ENCODE peak calls at places on chromosomes 2 and 18, in seven cellular contexts. One of them, this sample, is unnamed.

GRCh38 chr2:105081006-105081701 is 43.3 kb downstream of the MRPS9 start:
- DNase-seq in PC-3: no peak
- DNase-seq in keratinocyte: no peak
- DNase-seq in fibroblast of pulmonary artery: peak
- DNase-seq in OCI-LY7: no peak
- DNase-seq in K562: no peak
- DNase-seq in neural progenitor cell: peak
- DNase-seq in this sample: no peak

GRCh38 chr18:63439334-63439733 is 17.1 kb upstream of the VPS4B start:
- DNase-seq in PC-3: peak
- DNase-seq in keratinocyte: no peak
- DNase-seq in fibroblast of pulmonary artery: peak
- DNase-seq in OCI-LY7: peak
- DNase-seq in K562: peak
- DNase-seq in neural progenitor cell: peak
- DNase-seq in this sample: peak

GRCh38 chr2:215436705-215437570 is 1.1 kb upstream of the FN1 start:
- DNase-seq in PC-3: peak
- DNase-seq in keratinocyte: no peak
- DNase-seq in fibroblast of pulmonary artery: peak
- DNase-seq in OCI-LY7: no peak
- DNase-seq in K562: no peak
- DNase-seq in neural progenitor cell: peak
- DNase-seq in this sample: no peak

GRCh38 chr2:216604458-216604857 is 28.8 kb upstream of the IGFBP2 start:
- DNase-seq in PC-3: no peak
- DNase-seq in keratinocyte: no peak
- DNase-seq in fibroblast of pulmonary artery: no peak
- DNase-seq in OCI-LY7: no peak
- DNase-seq in K562: no peak
- DNase-seq in neural progenitor cell: no peak
- DNase-seq in this sample: no peak

GRCh38 chr2:238720232-238720672 is 127.6 kb upstream of the TWIST2 start:
- DNase-seq in PC-3: peak
- DNase-seq in keratinocyte: peak
- DNase-seq in fibroblast of pulmonary artery: peak
- DNase-seq in OCI-LY7: peak
- DNase-seq in K562: peak
- DNase-seq in neural progenitor cell: peak
- DNase-seq in this sample: no peak

GRCh38 chr2:1593371-1594205 is 150.7 kb downstream of the PXDN start:
- DNase-seq in PC-3: peak
- DNase-seq in keratinocyte: no peak
- DNase-seq in fibroblast of pulmonary artery: peak
- DNase-seq in OCI-LY7: no peak
- DNase-seq in K562: no peak
- DNase-seq in neural progenitor cell: peak
- DNase-seq in this sample: no peak

GRCh38 chr18:27860701-27861107 is 316.2 kb downstream of the CDH2 start:
- DNase-seq in PC-3: no peak
- DNase-seq in keratinocyte: no peak
- DNase-seq in fibroblast of pulmonary artery: no peak
- DNase-seq in OCI-LY7: no peak
- DNase-seq in K562: no peak
- DNase-seq in neural progenitor cell: no peak
- DNase-seq in this sample: peak

GRCh38 chr2:202133556-202134245 is 60.6 kb downstream of the KIAA2012 start:
- DNase-seq in PC-3: no peak
- DNase-seq in keratinocyte: no peak
- DNase-seq in fibroblast of pulmonary artery: no peak
- DNase-seq in OCI-LY7: no peak
- DNase-seq in K562: no peak
- DNase-seq in neural progenitor cell: no peak
- DNase-seq in this sample: no peak

GRCh38 chr2:127410871-127411396 is 7.3 kb upstream of the PROC start:
- DNase-seq in PC-3: peak
- DNase-seq in keratinocyte: no peak
- DNase-seq in fibroblast of pulmonary artery: peak
- DNase-seq in OCI-LY7: no peak
- DNase-seq in K562: no peak
- DNase-seq in neural progenitor cell: no peak
- DNase-seq in this sample: peak

GRCh38 chr2:29186812-29187211 is 71.6 kb downstream of the CLIP4 start:
- DNase-seq in PC-3: no peak
- DNase-seq in keratinocyte: no peak
- DNase-seq in fibroblast of pulmonary artery: no peak
- DNase-seq in OCI-LY7: no peak
- DNase-seq in K562: no peak
- DNase-seq in neural progenitor cell: no peak
- DNase-seq in this sample: no peak

GRCh38 chr2:233404227-233404626 is 49.9 kb downstream of the DGKD start:
- DNase-seq in PC-3: peak
- DNase-seq in keratinocyte: peak
- DNase-seq in fibroblast of pulmonary artery: peak
- DNase-seq in OCI-LY7: peak
- DNase-seq in K562: peak
- DNase-seq in neural progenitor cell: peak
- DNase-seq in this sample: no peak

GRCh38 chr2:160878622-160879021 is 281.6 kb upstream of the TANK start:
- DNase-seq in PC-3: no peak
- DNase-seq in keratinocyte: no peak
- DNase-seq in fibroblast of pulmonary artery: peak
- DNase-seq in OCI-LY7: no peak
- DNase-seq in K562: no peak
- DNase-seq in neural progenitor cell: peak
- DNase-seq in this sample: no peak

GRCh38 chr18:73318732-73319479 is 451.1 kb upstream of the NETO1 start:
- DNase-seq in PC-3: peak
- DNase-seq in keratinocyte: no peak
- DNase-seq in fibroblast of pulmonary artery: peak
- DNase-seq in OCI-LY7: no peak
- DNase-seq in K562: no peak
- DNase-seq in neural progenitor cell: no peak
- DNase-seq in this sample: no peak

GRCh38 chr18:27839141-27839540 is 337.8 kb downstream of the CDH2 start:
- DNase-seq in PC-3: peak
- DNase-seq in keratinocyte: no peak
- DNase-seq in fibroblast of pulmonary artery: peak
- DNase-seq in OCI-LY7: no peak
- DNase-seq in K562: no peak
- DNase-seq in neural progenitor cell: no peak
- DNase-seq in this sample: no peak

GRCh38 chr2:238425979-238426567 is 654 bp upstream of the ASB1 start:
- DNase-seq in PC-3: no peak
- DNase-seq in keratinocyte: no peak
- DNase-seq in fibroblast of pulmonary artery: peak
- DNase-seq in OCI-LY7: peak
- DNase-seq in K562: peak
- DNase-seq in neural progenitor cell: peak
- DNase-seq in this sample: no peak

GRCh38 chr2:118861741-118862140 is 14.3 kb upstream of the EN1 start:
- DNase-seq in PC-3: no peak
- DNase-seq in keratinocyte: no peak
- DNase-seq in fibroblast of pulmonary artery: no peak
- DNase-seq in OCI-LY7: no peak
- DNase-seq in K562: no peak
- DNase-seq in neural progenitor cell: no peak
- DNase-seq in this sample: no peak

GRCh38 chr2:221629478-221629877 is 57.4 kb upstream of the EPHA4 start:
- DNase-seq in PC-3: peak
- DNase-seq in keratinocyte: no peak
- DNase-seq in fibroblast of pulmonary artery: peak
- DNase-seq in OCI-LY7: no peak
- DNase-seq in K562: no peak
- DNase-seq in neural progenitor cell: no peak
- DNase-seq in this sample: no peak

GRCh38 chr2:36338827-36339145 is 16.8 kb upstream of the CRIM1 start:
- DNase-seq in PC-3: peak
- DNase-seq in keratinocyte: no peak
- DNase-seq in fibroblast of pulmonary artery: no peak
- DNase-seq in OCI-LY7: no peak
- DNase-seq in K562: no peak
- DNase-seq in neural progenitor cell: no peak
- DNase-seq in this sample: no peak

GRCh38 chr2:217079165-217079564 is 219.3 kb upstream of the TNP1 start:
- DNase-seq in PC-3: no peak
- DNase-seq in keratinocyte: no peak
- DNase-seq in fibroblast of pulmonary artery: no peak
- DNase-seq in OCI-LY7: no peak
- DNase-seq in K562: no peak
- DNase-seq in neural progenitor cell: no peak
- DNase-seq in this sample: no peak

DNA sequence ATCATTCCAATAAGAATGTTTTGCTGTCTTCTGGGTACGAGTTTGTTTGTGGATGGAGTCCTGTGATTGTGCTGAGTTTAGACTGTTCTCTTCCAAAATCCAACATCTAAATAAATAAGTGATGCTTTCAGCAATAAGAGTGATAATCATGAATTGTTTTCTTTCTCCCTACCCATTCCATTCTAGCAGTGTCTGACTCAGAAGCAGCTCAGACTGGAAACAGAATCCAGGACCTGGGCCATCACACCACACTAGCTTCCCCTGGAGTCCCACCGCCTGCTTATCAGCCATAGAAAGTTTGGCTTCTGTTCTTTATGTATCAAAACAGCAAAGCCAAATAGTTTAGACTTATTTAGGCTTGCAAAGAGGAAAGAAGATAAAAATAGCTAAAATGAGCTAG is 76.4 kb upstream of the CNGA3 start:
- DNase-seq in PC-3: no peak
- DNase-seq in keratinocyte: no peak
- DNase-seq in fibroblast of pulmonary artery: no peak
- DNase-seq in OCI-LY7: no peak
- DNase-seq in K562: no peak
- DNase-seq in neural progenitor cell: no peak
- DNase-seq in this sample: no peak
- TF ChIP-seq CTCF in PC-3: no peak
- TF ChIP-seq CTCF in keratinocyte: no peak
- TF ChIP-seq CTCF in fibroblast of pulmonary artery: no peak
- TF ChIP-seq CTCF in OCI-LY7: no peak
- TF ChIP-seq CTCF in K562: no peak
- TF ChIP-seq CTCF in neural progenitor cell: no peak
- TF ChIP-seq CTCF in this sample: no peak

DNA sequence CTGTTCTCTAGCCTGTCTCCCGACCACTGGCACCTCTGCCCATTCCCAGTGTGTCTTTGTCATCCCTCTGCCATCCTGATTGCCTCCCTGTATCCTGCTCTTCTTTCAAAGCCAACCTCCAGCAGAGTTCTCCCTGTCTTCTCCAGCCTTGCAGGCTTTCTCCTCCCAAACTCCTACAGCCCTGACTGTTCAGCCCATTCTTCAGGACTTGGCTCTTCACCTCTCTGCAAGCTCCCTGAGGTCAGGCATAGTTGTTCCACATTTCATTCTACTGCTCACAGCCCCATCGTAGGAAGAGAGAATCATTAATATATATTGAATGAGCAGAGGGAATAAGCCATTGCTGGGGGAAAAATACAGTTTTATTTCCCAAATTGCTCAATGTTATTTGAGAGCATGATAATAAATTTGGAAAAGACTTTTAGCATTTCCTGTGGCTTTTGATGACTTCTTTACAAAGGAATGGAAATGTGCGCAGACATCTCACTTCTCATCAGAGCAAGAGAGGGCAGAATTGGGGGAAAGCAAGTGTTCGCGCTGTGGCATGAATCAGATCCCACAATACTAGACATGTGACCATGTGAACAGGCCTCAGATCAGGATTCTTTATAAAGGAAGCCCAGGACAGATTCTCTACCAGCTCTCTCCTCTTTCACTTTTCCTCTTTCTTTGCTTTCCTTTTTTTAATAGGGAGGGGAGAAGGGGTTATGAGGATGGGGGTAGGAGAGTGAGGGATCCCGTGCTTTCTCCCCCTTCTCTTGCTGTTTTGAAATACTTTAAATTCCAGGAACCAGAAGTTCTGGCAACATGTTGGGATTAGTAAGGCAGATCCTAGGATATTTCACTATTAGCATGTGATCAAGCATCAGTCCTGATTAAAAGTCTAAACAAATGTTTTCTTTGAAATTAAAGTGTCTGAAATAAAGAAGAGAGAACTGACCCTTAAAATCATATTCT is 37.5 kb downstream of the EPAS1 start:
- DNase-seq in PC-3: peak
- DNase-seq in keratinocyte: peak
- DNase-seq in fibroblast of pulmonary artery: peak
- DNase-seq in OCI-LY7: no peak
- DNase-seq in K562: no peak
- DNase-seq in neural progenitor cell: no peak
- DNase-seq in this sample: no peak
- H3K4me3 ChIP-seq in PC-3: no peak
- H3K4me3 ChIP-seq in keratinocyte: peak
- H3K4me3 ChIP-seq in fibroblast of pulmonary artery: peak
- H3K4me3 ChIP-seq in OCI-LY7: no peak
- H3K4me3 ChIP-seq in K562: no peak
- H3K4me3 ChIP-seq in neural progenitor cell: no peak
- H3K4me3 ChIP-seq in this sample: peak

DNA sequence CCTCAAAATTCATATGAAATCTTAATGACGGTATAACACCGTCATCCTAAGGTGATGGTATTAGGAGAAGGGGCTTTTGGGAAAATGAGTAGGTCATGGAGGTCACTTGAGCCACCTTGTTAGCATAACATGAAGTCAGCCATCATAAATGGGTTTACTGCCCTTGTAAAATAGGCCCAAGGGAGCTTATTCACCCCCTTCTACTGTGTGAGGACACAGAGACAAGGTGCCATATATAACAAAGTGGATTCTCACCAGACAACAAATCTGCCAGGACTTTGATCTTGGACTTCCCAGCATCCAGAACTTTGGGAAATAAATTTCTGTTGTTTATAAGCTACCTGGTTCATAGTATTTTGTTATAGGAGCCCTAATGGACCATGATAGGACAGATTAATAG is 86.5 kb downstream of the SLC66A3 start:
- DNase-seq in PC-3: no peak
- DNase-seq in keratinocyte: no peak
- DNase-seq in fibroblast of pulmonary artery: no peak
- DNase-seq in OCI-LY7: no peak
- DNase-seq in K562: no peak
- DNase-seq in neural progenitor cell: no peak
- DNase-seq in this sample: no peak
- TF ChIP-seq CTCF in PC-3: no peak
- TF ChIP-seq CTCF in keratinocyte: no peak
- TF ChIP-seq CTCF in fibroblast of pulmonary artery: no peak
- TF ChIP-seq CTCF in OCI-LY7: no peak
- TF ChIP-seq CTCF in K562: no peak
- TF ChIP-seq CTCF in neural progenitor cell: no peak
- TF ChIP-seq CTCF in this sample: no peak

GRCh38 chr18:41096504-41096903 is 858.5 kb upstream of the PIK3C3 start:
- DNase-seq in PC-3: peak
- DNase-seq in keratinocyte: no peak
- DNase-seq in fibroblast of pulmonary artery: peak
- DNase-seq in OCI-LY7: no peak
- DNase-seq in K562: no peak
- DNase-seq in neural progenitor cell: peak
- DNase-seq in this sample: no peak

DNA sequence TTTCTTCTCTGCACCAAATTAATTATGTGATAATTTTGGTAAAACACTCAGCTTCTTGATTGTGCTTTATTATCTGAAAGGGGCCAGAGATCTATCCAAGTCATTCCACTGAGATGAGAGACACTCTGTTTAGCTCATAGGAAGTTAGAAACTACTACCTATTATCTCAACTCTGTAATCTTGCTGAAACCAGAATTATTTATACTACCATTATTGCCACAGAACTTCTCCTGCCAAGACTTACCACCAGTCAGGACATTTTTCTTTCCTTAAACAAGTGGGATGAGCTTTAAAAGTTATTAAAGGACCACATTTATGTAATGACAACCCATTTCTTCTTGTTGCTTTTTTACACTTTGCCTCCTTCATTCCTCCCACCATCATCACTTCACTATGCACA is 855.6 kb upstream of the PIK3C3 start:
- DNase-seq in PC-3: no peak
- DNase-seq in keratinocyte: no peak
- DNase-seq in fibroblast of pulmonary artery: no peak
- DNase-seq in OCI-LY7: no peak
- DNase-seq in K562: no peak
- DNase-seq in neural progenitor cell: no peak
- DNase-seq in this sample: no peak
- H3K4me3 ChIP-seq in PC-3: no peak
- H3K4me3 ChIP-seq in keratinocyte: no peak
- H3K4me3 ChIP-seq in fibroblast of pulmonary artery: no peak
- H3K4me3 ChIP-seq in OCI-LY7: no peak
- H3K4me3 ChIP-seq in K562: no peak
- H3K4me3 ChIP-seq in neural progenitor cell: no peak
- H3K4me3 ChIP-seq in this sample: no peak

This sample was measured in dorsolateral prefrontal cortex.